ENCODE peak calls at places on chromosomes 12 and 14, in ten cellular contexts. One of them, this sample, is unnamed.
A peak's percentile ranks its signal among the peaks of the same experiment; 100 is the strongest.

GRCh38 chr12:53862831-53863230 is 75.8 kb upstream of the HOXC13 start:
- DNase-seq in anterior cingulate cortex: no peak
- DNase-seq in RKO: no peak
- DNase-seq in HFFc6: peak; percentile 41
- DNase-seq in T-helper 17 cell: no peak
- DNase-seq in H4: no peak
- DNase-seq in BE2C: no peak
- DNase-seq in ELF-1: no peak
- DNase-seq in activated CD4-positive, alpha-beta T cell treated with anti-CD3 and anti-CD28 coated beads for 48 hours: no peak
- DNase-seq in HT-29: no peak
- DNase-seq in this sample: no peak

GRCh38 chr12:3201741-3202500 is 124.7 kb downstream of the TSPAN9 start:
- DNase-seq in anterior cingulate cortex: no peak
- DNase-seq in RKO: no peak
- DNase-seq in HFFc6: no peak
- DNase-seq in T-helper 17 cell: no peak
- DNase-seq in H4: no peak
- DNase-seq in BE2C: no peak
- DNase-seq in ELF-1: peak; percentile 39
- DNase-seq in activated CD4-positive, alpha-beta T cell treated with anti-CD3 and anti-CD28 coated beads for 48 hours: no peak
- DNase-seq in HT-29: no peak
- DNase-seq in this sample: no peak

GRCh38 chr14:88824314-88825077 is at the start of gene TTC8:
- DNase-seq in anterior cingulate cortex: peak; percentile 90
- DNase-seq in RKO: peak; percentile 89
- DNase-seq in HFFc6: peak; percentile 83
- DNase-seq in T-helper 17 cell: peak; percentile 63
- DNase-seq in H4: peak; percentile 80
- DNase-seq in BE2C: peak; percentile 94
- DNase-seq in ELF-1: peak; percentile 97
- DNase-seq in activated CD4-positive, alpha-beta T cell treated with anti-CD3 and anti-CD28 coated beads for 48 hours: peak; percentile 86
- DNase-seq in HT-29: peak; percentile 75
- DNase-seq in this sample: peak; percentile 83

GRCh38 chr14:55245657-55246268 is 25.5 kb upstream of the FBXO34 start:
- DNase-seq in anterior cingulate cortex: no peak
- DNase-seq in RKO: peak; percentile 22
- DNase-seq in HFFc6: peak; percentile 28
- DNase-seq in T-helper 17 cell: no peak
- DNase-seq in H4: peak; percentile 13
- DNase-seq in BE2C: peak; percentile 23
- DNase-seq in ELF-1: no peak
- DNase-seq in activated CD4-positive, alpha-beta T cell treated with anti-CD3 and anti-CD28 coated beads for 48 hours: peak; percentile 16
- DNase-seq in HT-29: peak; percentile 33
- DNase-seq in this sample: no peak

GRCh38 chr12:13362260-13362841 is 165.8 kb downstream of the EMP1 start:
- DNase-seq in anterior cingulate cortex: no peak
- DNase-seq in RKO: peak; percentile 71
- DNase-seq in HFFc6: peak; percentile 43
- DNase-seq in T-helper 17 cell: no peak
- DNase-seq in H4: peak; percentile 80
- DNase-seq in BE2C: peak; percentile 86
- DNase-seq in ELF-1: peak; percentile 84
- DNase-seq in activated CD4-positive, alpha-beta T cell treated with anti-CD3 and anti-CD28 coated beads for 48 hours: peak; percentile 76
- DNase-seq in HT-29: peak; percentile 92
- DNase-seq in this sample: peak; percentile 42

GRCh38 chr14:22510527-22511110 is 78.4 kb downstream of the DAD1 start:
- DNase-seq in anterior cingulate cortex: no peak
- DNase-seq in RKO: no peak
- DNase-seq in HFFc6: peak; percentile 80
- DNase-seq in T-helper 17 cell: no peak
- DNase-seq in H4: no peak
- DNase-seq in BE2C: no peak
- DNase-seq in ELF-1: no peak
- DNase-seq in activated CD4-positive, alpha-beta T cell treated with anti-CD3 and anti-CD28 coated beads for 48 hours: no peak
- DNase-seq in HT-29: no peak
- DNase-seq in this sample: no peak

GRCh38 chr14:53979141-53979673 is 22.6 kb upstream of the BMP4 start:
- DNase-seq in anterior cingulate cortex: no peak
- DNase-seq in RKO: no peak
- DNase-seq in HFFc6: peak; percentile 21
- DNase-seq in T-helper 17 cell: no peak
- DNase-seq in H4: peak; percentile 78
- DNase-seq in BE2C: no peak
- DNase-seq in ELF-1: peak; percentile 70
- DNase-seq in activated CD4-positive, alpha-beta T cell treated with anti-CD3 and anti-CD28 coated beads for 48 hours: no peak
- DNase-seq in HT-29: peak; percentile 54
- DNase-seq in this sample: no peak

GRCh38 chr12:29317556-29318363 is 63.2 kb downstream of the ERGIC2 start:
- DNase-seq in anterior cingulate cortex: peak; percentile 33
- DNase-seq in RKO: peak; percentile 88
- DNase-seq in HFFc6: peak; percentile 21
- DNase-seq in T-helper 17 cell: no peak
- DNase-seq in H4: peak; percentile 81
- DNase-seq in BE2C: peak; percentile 52
- DNase-seq in ELF-1: peak; percentile 32
- DNase-seq in activated CD4-positive, alpha-beta T cell treated with anti-CD3 and anti-CD28 coated beads for 48 hours: peak; percentile 49
- DNase-seq in HT-29: peak; percentile 91
- DNase-seq in this sample: peak; percentile 14

GRCh38 chr12:3527736-3528135 is 36.7 kb downstream of the PRMT8 start:
- DNase-seq in anterior cingulate cortex: no peak
- DNase-seq in RKO: no peak
- DNase-seq in HFFc6: no peak
- DNase-seq in T-helper 17 cell: no peak
- DNase-seq in H4: no peak
- DNase-seq in BE2C: no peak
- DNase-seq in ELF-1: no peak
- DNase-seq in activated CD4-positive, alpha-beta T cell treated with anti-CD3 and anti-CD28 coated beads for 48 hours: no peak
- DNase-seq in HT-29: no peak
- DNase-seq in this sample: no peak

GRCh38 chr12:116687888-116688287 is 50.0 kb downstream of the SPRING1 start:
- DNase-seq in anterior cingulate cortex: no peak
- DNase-seq in RKO: peak; percentile 42
- DNase-seq in HFFc6: no peak
- DNase-seq in T-helper 17 cell: no peak
- DNase-seq in H4: peak; percentile 65
- DNase-seq in BE2C: peak; percentile 83
- DNase-seq in ELF-1: peak; percentile 91
- DNase-seq in activated CD4-positive, alpha-beta T cell treated with anti-CD3 and anti-CD28 coated beads for 48 hours: peak; percentile 67
- DNase-seq in HT-29: peak; percentile 31
- DNase-seq in this sample: peak; percentile 38

GRCh38 chr12:66863276-66863675 is 184.4 kb upstream of the GRIP1 start:
- DNase-seq in anterior cingulate cortex: no peak
- DNase-seq in RKO: no peak
- DNase-seq in HFFc6: no peak
- DNase-seq in T-helper 17 cell: no peak
- DNase-seq in H4: no peak
- DNase-seq in BE2C: no peak
- DNase-seq in ELF-1: no peak
- DNase-seq in activated CD4-positive, alpha-beta T cell treated with anti-CD3 and anti-CD28 coated beads for 48 hours: no peak
- DNase-seq in HT-29: peak; percentile 6
- DNase-seq in this sample: no peak

GRCh38 chr12:68821357-68822188 is 13.6 kb downstream of the MDM2 start:
- DNase-seq in anterior cingulate cortex: no peak
- DNase-seq in RKO: no peak
- DNase-seq in HFFc6: no peak
- DNase-seq in T-helper 17 cell: no peak
- DNase-seq in H4: no peak
- DNase-seq in BE2C: no peak
- DNase-seq in ELF-1: no peak
- DNase-seq in activated CD4-positive, alpha-beta T cell treated with anti-CD3 and anti-CD28 coated beads for 48 hours: no peak
- DNase-seq in HT-29: no peak
- DNase-seq in this sample: no peak

GRCh38 chr12:20495997-20496396 is 127.7 kb downstream of the PDE3A start:
- DNase-seq in anterior cingulate cortex: no peak
- DNase-seq in RKO: no peak
- DNase-seq in HFFc6: no peak
- DNase-seq in T-helper 17 cell: no peak
- DNase-seq in H4: no peak
- DNase-seq in BE2C: no peak
- DNase-seq in ELF-1: no peak
- DNase-seq in activated CD4-positive, alpha-beta T cell treated with anti-CD3 and anti-CD28 coated beads for 48 hours: no peak
- DNase-seq in HT-29: no peak
- DNase-seq in this sample: no peak

GRCh38 chr14:66635435-66635834 is 127.5 kb downstream of the GPHN start:
- DNase-seq in anterior cingulate cortex: no peak
- DNase-seq in RKO: no peak
- DNase-seq in HFFc6: no peak
- DNase-seq in T-helper 17 cell: no peak
- DNase-seq in H4: no peak
- DNase-seq in BE2C: no peak
- DNase-seq in ELF-1: no peak
- DNase-seq in activated CD4-positive, alpha-beta T cell treated with anti-CD3 and anti-CD28 coated beads for 48 hours: no peak
- DNase-seq in HT-29: no peak
- DNase-seq in this sample: no peak

GRCh38 chr14:106788534-106788933 is 1262.2 kb downstream of the TMEM121 start:
- DNase-seq in anterior cingulate cortex: no peak
- DNase-seq in RKO: no peak
- DNase-seq in HFFc6: no peak
- DNase-seq in T-helper 17 cell: no peak
- DNase-seq in H4: no peak
- DNase-seq in BE2C: no peak
- DNase-seq in ELF-1: no peak
- DNase-seq in activated CD4-positive, alpha-beta T cell treated with anti-CD3 and anti-CD28 coated beads for 48 hours: no peak
- DNase-seq in HT-29: no peak
- DNase-seq in this sample: no peak

GRCh38 chr12:124816295-124816854 is 47.3 kb downstream of the SCARB1 start:
- DNase-seq in anterior cingulate cortex: no peak
- DNase-seq in RKO: no peak
- DNase-seq in HFFc6: no peak
- DNase-seq in T-helper 17 cell: no peak
- DNase-seq in H4: no peak
- DNase-seq in BE2C: no peak
- DNase-seq in ELF-1: no peak
- DNase-seq in activated CD4-positive, alpha-beta T cell treated with anti-CD3 and anti-CD28 coated beads for 48 hours: no peak
- DNase-seq in HT-29: no peak
- DNase-seq in this sample: no peak

GRCh38 chr12:14554281-14555008 is 13.2 kb downstream of the PLBD1 start:
- DNase-seq in anterior cingulate cortex: peak; percentile 23
- DNase-seq in RKO: no peak
- DNase-seq in HFFc6: no peak
- DNase-seq in T-helper 17 cell: no peak
- DNase-seq in H4: peak; percentile 22
- DNase-seq in BE2C: peak; percentile 32
- DNase-seq in ELF-1: peak; percentile 18
- DNase-seq in activated CD4-positive, alpha-beta T cell treated with anti-CD3 and anti-CD28 coated beads for 48 hours: no peak
- DNase-seq in HT-29: peak; percentile 94
- DNase-seq in this sample: no peak

GRCh38 chr12:117892441-117892840 is 76.3 kb downstream of the KSR2 start:
- DNase-seq in anterior cingulate cortex: no peak
- DNase-seq in RKO: no peak
- DNase-seq in HFFc6: no peak
- DNase-seq in T-helper 17 cell: no peak
- DNase-seq in H4: no peak
- DNase-seq in BE2C: no peak
- DNase-seq in ELF-1: no peak
- DNase-seq in activated CD4-positive, alpha-beta T cell treated with anti-CD3 and anti-CD28 coated beads for 48 hours: no peak
- DNase-seq in HT-29: no peak
- DNase-seq in this sample: no peak

GRCh38 chr12:111775205-111776193 is 8.8 kb downstream of the ALDH2 start:
- DNase-seq in anterior cingulate cortex: peak; percentile 72
- DNase-seq in RKO: no peak
- DNase-seq in HFFc6: no peak
- DNase-seq in T-helper 17 cell: no peak
- DNase-seq in H4: peak; percentile 68
- DNase-seq in BE2C: peak; percentile 70
- DNase-seq in ELF-1: peak; percentile 80
- DNase-seq in activated CD4-positive, alpha-beta T cell treated with anti-CD3 and anti-CD28 coated beads for 48 hours: no peak
- DNase-seq in HT-29: peak; percentile 70
- DNase-seq in this sample: no peak

GRCh38 chr12:6225630-6226001 is 25.4 kb downstream of the CD9 start:
- DNase-seq in anterior cingulate cortex: no peak
- DNase-seq in RKO: no peak
- DNase-seq in HFFc6: no peak
- DNase-seq in T-helper 17 cell: no peak
- DNase-seq in H4: no peak
- DNase-seq in BE2C: no peak
- DNase-seq in ELF-1: no peak
- DNase-seq in activated CD4-positive, alpha-beta T cell treated with anti-CD3 and anti-CD28 coated beads for 48 hours: no peak
- DNase-seq in HT-29: no peak
- DNase-seq in this sample: no peak

GRCh38 chr12:86838709-86839108 is 582.5 kb upstream of the MGAT4C start:
- DNase-seq in anterior cingulate cortex: no peak
- DNase-seq in RKO: no peak
- DNase-seq in HFFc6: no peak
- DNase-seq in T-helper 17 cell: no peak
- DNase-seq in H4: no peak
- DNase-seq in BE2C: peak; percentile 21
- DNase-seq in ELF-1: no peak
- DNase-seq in activated CD4-positive, alpha-beta T cell treated with anti-CD3 and anti-CD28 coated beads for 48 hours: no peak
- DNase-seq in HT-29: no peak
- DNase-seq in this sample: no peak